ENCODE peak calls at places on chromosome 14, in five cellular contexts. C, R, B, L and I are unnamed samples. For H3K4me1, the result is how much of the 10 kb centered on the place peaks cover.

GRCh38 chr14:102661614-102662013 is 69.2 kb downstream of the RCOR1 start:
- DNase-seq in C (no peak), R (no peak), B (no peak), L (no peak), I (no peak)

GRCh38 chr14:101625336-101626097 is 64.2 kb downstream of the DIO3 start:
- DNase-seq in C (no peak), R (no peak), B (peak), L (no peak), I (no peak)

GRCh38 chr14:102187044-102187443 is 47.3 kb downstream of the WDR20 start:
- DNase-seq in C (no peak), R (peak), B (peak), L (no peak), I (no peak)

GRCh38 chr14:83994020-83994419 is 1535.9 kb upstream of the FLRT2 start:
- DNase-seq in C (no peak), R (no peak), B (no peak), L (no peak), I (no peak)

GRCh38 chr14:46571970-46572369 is 79.6 kb downstream of the RPL10L start:
- DNase-seq in C (no peak), R (no peak), B (peak), L (no peak), I (no peak)

GRCh38 chr14:65101631-65102440 is 481 bp downstream of the MAX start:
- DNase-seq in C (peak), R (no peak), B (no peak), L (peak), I (peak)

GRCh38 chr14:93972618-93973205 is 3.7 kb downstream of the ASB2 start:
- DNase-seq in C (no peak), R (no peak), B (no peak), L (no peak), I (no peak)

GRCh38 chr14:102774391-102775153 is 2.7 kb upstream of the TRAF3 start:
- DNase-seq in C (peak), R (peak), B (peak), L (peak), I (peak)

GRCh38 chr14:65958664-65959562 is 527.3 kb upstream of the CCDC196 start:
- DNase-seq in C (peak), R (peak), B (peak), L (no peak), I (peak)

GRCh38 chr14:30607156-30607780 is 14.9 kb upstream of the SCFD1 start:
- DNase-seq in C (no peak), R (no peak), B (no peak), L (no peak), I (no peak)

GRCh38 chr14:100122481-100123215 is 36.8 kb downstream of the DEGS2 start:
- DNase-seq in C (no peak), R (no peak), B (no peak), L (no peak), I (no peak)

GRCh38 chr14:99666533-99666932 is 17.6 kb upstream of the CYP46A1 start:
- DNase-seq in C (no peak), R (no peak), B (no peak), L (no peak), I (no peak)

GRCh38 chr14:56474419-56475022 is 105.1 kb upstream of the TMEM260 start:
- DNase-seq in C (peak), R (peak), B (peak), L (no peak), I (peak)

GRCh38 chr14:68458840-68459469 is 333.9 kb downstream of the ZFP36L1 start:
- DNase-seq in C (peak), R (peak), B (peak), L (no peak), I (no peak)

GRCh38 chr14:102914474-102915291 is 7.8 kb upstream of the AMN start:
- DNase-seq in C (no peak), R (no peak), B (no peak), L (no peak), I (no peak)

GRCh38 chr14:102848830-102849521 is 71.7 kb downstream of the TRAF3 start:
- DNase-seq in C (no peak), R (no peak), B (no peak), L (no peak), I (no peak)

GRCh38 chr14:71209888-71210287 is 302.6 kb downstream of the PCNX1 start:
- DNase-seq in C (no peak), R (no peak), B (no peak), L (no peak), I (no peak)

GRCh38 chr14:61925043-61925442 is 162.8 kb downstream of the SNAPC1 start:
- DNase-seq in C (peak), R (no peak), B (peak), L (no peak), I (no peak)

GRCh38 chr14:104549536-104550339 is 29.8 kb upstream of the C14orf180 start:
- DNase-seq in C (no peak), R (no peak), B (no peak), L (no peak), I (no peak)

GRCh38 chr14:94918896-94919295 is 149.0 kb upstream of the GSC start:
- DNase-seq in C (no peak), R (no peak), B (peak), L (no peak), I (no peak)

DNA sequence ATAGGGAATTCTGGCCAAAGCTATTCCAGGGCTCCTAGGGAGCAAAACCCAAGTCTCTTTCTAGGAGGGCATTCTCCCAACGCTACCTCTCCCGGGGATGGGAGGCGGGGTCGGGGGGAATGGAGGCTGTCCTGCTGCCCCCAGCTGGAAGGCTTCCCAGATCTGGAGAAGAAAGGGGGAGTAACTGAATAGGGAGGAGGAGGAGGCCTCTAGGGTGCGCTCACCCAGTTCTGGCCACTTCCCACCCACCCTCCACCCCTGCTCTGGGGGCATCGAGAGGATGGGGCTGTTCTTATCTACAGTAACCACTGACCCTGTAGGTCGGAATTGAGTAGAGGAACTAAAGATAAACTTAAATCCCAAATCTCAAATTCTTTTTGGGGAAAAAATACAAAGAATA is 577 bp upstream of the RNASE1 start:
- DNase-seq in C (no peak), R (no peak), B (no peak), L (no peak), I (no peak)
- H3K4me1 ChIP-seq in C (under half), R (under half), B (under half), L (under half), I (under half)

GRCh38 chr14:33876274-33876673 is 74.6 kb downstream of the EGLN3 start:
- DNase-seq in C (no peak), R (no peak), B (no peak), L (no peak), I (no peak)

GRCh38 chr14:33884916-33885315 is 66.0 kb downstream of the EGLN3 start:
- DNase-seq in C (no peak), R (no peak), B (no peak), L (no peak), I (no peak)

GRCh38 chr14:33879684-33880286 is 71.1 kb downstream of the EGLN3 start:
- DNase-seq in C (no peak), R (no peak), B (no peak), L (no peak), I (no peak)

GRCh38 chr14:33880330-33880729 is 70.5 kb downstream of the EGLN3 start:
- DNase-seq in C (no peak), R (no peak), B (peak), L (no peak), I (no peak)
- H3K4me3 ChIP-seq in C (no peak), R (no peak), B (no peak), L (no peak), I (no peak)

GRCh38 chr14:86641310-86641709 is 1111.4 kb downstream of the FLRT2 start:
- DNase-seq in C (no peak), R (no peak), B (no peak), L (no peak), I (no peak)

GRCh38 chr14:86640288-86640687 is 1110.3 kb downstream of the FLRT2 start:
- DNase-seq in C (peak), R (no peak), B (no peak), L (no peak), I (no peak)

GRCh38 chr14:86646688-86647687 is 1117.0 kb downstream of the FLRT2 start:
- DNase-seq in C (no peak), R (no peak), B (peak), L (no peak), I (no peak)

GRCh38 chr14:86646125-86646524 is 1116.2 kb downstream of the FLRT2 start:
- DNase-seq in C (no peak), R (no peak), B (no peak), L (no peak), I (no peak)
- H3K4me1 ChIP-seq in C (under half), R (under half), B (under half), L (under half), I (under half)

GRCh38 chr14:105879867-105880561 is 353.6 kb downstream of the TMEM121 start:
- DNase-seq in C (no peak), R (no peak), B (no peak), L (no peak), I (no peak)
- H3K4me3 ChIP-seq in C (no peak), R (no peak), B (no peak), L (no peak), I (no peak)

GRCh38 chr14:96509457-96510090 is 7.4 kb downstream of the PAPOLA start:
- DNase-seq in C (no peak), R (no peak), B (no peak), L (no peak), I (no peak)

GRCh38 chr14:96511667-96512066 is 9.5 kb downstream of the PAPOLA start:
- DNase-seq in C (no peak), R (no peak), B (no peak), L (no peak), I (no peak)

GRCh38 chr14:96507723-96508122 is 5.5 kb downstream of the PAPOLA start:
- DNase-seq in C (no peak), R (no peak), B (no peak), L (no peak), I (no peak)

GRCh38 chr14:96511146-96511545 is 9.0 kb downstream of the PAPOLA start:
- DNase-seq in C (no peak), R (no peak), B (no peak), L (no peak), I (no peak)

DNA sequence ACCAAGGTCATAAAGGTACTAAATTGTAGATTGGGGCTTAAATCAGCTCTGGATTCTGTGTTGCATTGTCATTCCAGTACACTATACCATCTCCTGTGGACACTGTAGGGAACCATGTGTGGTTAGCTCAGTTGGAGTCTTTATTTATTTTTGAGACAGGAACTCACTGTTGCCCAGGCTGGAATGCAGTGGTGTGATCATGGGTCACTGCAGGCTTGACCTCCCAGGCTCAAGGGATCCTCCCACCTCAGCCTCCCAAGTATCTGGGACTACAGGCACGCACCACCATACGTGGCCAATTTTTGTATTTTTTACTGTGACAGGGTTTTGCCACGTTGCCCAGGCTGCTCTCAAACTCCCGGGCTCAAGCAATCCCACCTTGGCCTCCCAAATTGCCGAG is 6.7 kb downstream of the PAPOLA start:
- DNase-seq in C (no peak), R (no peak), B (peak), L (no peak), I (no peak)
- H3K4me1 ChIP-seq in C (under half), R (half or more), B (under half), L (half or more), I (half or more)

DNA sequence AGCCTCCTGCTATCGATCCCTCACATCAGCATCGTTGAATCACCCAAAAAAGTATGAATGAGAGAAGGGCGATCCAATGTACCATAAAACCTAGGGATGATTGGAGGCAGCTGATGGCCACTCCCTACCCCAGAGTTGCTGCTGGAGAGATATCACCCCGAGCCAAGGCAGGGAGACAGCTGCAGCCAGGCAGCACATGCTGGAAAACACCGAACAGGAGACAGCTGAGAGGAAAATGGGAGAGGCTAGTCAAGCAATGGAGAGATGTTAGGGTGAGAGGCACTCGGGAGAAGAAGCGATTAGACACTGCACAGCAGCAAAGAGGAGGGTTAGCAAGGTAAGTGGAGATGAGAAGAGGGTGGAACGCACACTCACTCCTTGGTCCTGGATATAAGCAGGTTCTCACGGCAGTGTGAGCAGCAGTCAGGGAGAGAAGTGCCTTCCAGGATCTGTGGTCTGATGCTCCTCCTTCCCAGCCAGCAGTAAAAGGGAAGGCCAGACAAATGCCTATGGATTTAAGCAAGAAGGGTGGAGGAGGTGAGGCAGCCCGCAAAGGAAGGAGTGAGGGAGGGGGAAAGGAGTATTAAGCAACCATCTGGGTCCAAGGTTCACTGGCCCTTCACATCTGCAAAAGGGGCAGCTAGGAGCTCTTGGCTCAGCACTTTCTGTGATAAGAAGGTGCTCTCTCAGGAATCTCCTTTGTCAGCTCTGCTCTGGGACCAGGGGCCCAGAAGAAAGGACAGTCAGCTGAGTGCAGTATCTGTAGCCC is at the start of gene SLC7A7:
- DNase-seq in C (no peak), R (peak), B (no peak), L (no peak), I (no peak)
- H3K4me3 ChIP-seq in C (no peak), R (peak), B (no peak), L (no peak), I (no peak)

GRCh38 chr14:98175881-98176280 is 1096.1 kb downstream of the BCL11B start:
- DNase-seq in C (no peak), R (no peak), B (no peak), L (no peak), I (no peak)
- H3K4me1 ChIP-seq in C (under half), R (under half), B (under half), L (half or more), I (half or more)

DNA sequence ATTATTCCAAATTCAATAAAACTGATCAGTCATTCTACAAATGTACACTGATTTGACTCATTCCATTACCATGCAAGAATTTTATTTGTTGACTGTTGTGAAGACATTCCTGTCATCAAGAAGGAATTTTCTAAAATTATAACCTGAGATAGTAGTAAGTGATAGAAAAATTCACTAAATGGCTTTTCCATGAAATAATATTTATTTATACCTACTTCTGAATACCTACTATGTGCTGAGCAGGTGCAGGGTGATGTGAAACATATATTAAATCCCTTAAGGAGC is 841.7 kb downstream of the NRXN3 start:
- DNase-seq in C (no peak), R (no peak), B (no peak), L (no peak), I (no peak)
- H3K4me3 ChIP-seq in C (no peak), R (no peak), B (peak), L (no peak), I (no peak)

GRCh38 chr14:74985806-74986205 is 16.9 kb upstream of the EIF2B2 start:
- DNase-seq in C (no peak), R (no peak), B (no peak), L (no peak), I (no peak)

GRCh38 chr14:74983343-74983742 is 19.4 kb upstream of the EIF2B2 start:
- DNase-seq in C (no peak), R (no peak), B (peak), L (no peak), I (no peak)

GRCh38 chr14:74985028-74985310 is 17.8 kb upstream of the EIF2B2 start:
- DNase-seq in C (no peak), R (no peak), B (no peak), L (no peak), I (no peak)

GRCh38 chr14:74982661-74983060 is 20.1 kb upstream of the EIF2B2 start:
- DNase-seq in C (no peak), R (no peak), B (no peak), L (no peak), I (no peak)

GRCh38 chr14:74984241-74985027 is 18.3 kb upstream of the EIF2B2 start:
- DNase-seq in C (peak), R (no peak), B (no peak), L (no peak), I (no peak)
- H3K4me1 ChIP-seq in C (under half), R (under half), B (half or more), L (under half), I (under half)